ENCODE peak calls at places on chromosomes 1 and 21, in five cellular contexts. S, I, R, E and L are unnamed samples. For H3K36me3 and H3K4me1, the result is how much of the 10 kb centered on the place peaks cover.

GRCh38 chr1:193355179-193355578 is 168.8 kb upstream of the B3GALT2 start:
- DNase-seq in S (no peak), I (no peak), R (no peak), E (no peak), L (no peak)

GRCh38 chr1:164673584-164674214 is 114.7 kb downstream of the PBX1 start:
- DNase-seq in S (no peak), E (no peak), R (no peak), I (no peak), L (no peak)

GRCh38 chr1:115323366-115324004 is 14.6 kb downstream of the NGF start:
- DNase-seq in R (no peak), I (no peak), S (no peak), E (no peak), L (no peak)

GRCh38 chr1:6087958-6088357 is 42.3 kb downstream of the KCNAB2 start:
- DNase-seq in S (no peak), I (no peak), R (no peak), E (no peak), L (no peak)

GRCh38 chr1:223810586-223810985 is 35.2 kb downstream of the TP53BP2 start:
- DNase-seq in S (no peak), I (no peak), R (no peak), E (no peak), L (no peak)

GRCh38 chr1:234969011-234969441 is 159.6 kb downstream of the TOMM20 start:
- DNase-seq in E (no peak), I (no peak), S (no peak), R (no peak), L (no peak)

GRCh38 chr1:205787287-205787916 is 12.1 kb upstream of the RAB29 start:
- DNase-seq in I (no peak), R (no peak), E (no peak), S (no peak), L (no peak)

GRCh38 chr1:27552911-27553420 is 51.0 kb downstream of the AHDC1 start:
- DNase-seq in S (no peak), I (peak), E (no peak), R (no peak), L (peak)

GRCh38 chr1:108079550-108079949 is 114.6 kb upstream of the VAV3 start:
- DNase-seq in R (no peak), E (peak), S (no peak), I (no peak), L (no peak)

GRCh38 chr1:111743679-111744101 is 4.5 kb upstream of the INKA2 start:
- DNase-seq in R (no peak), E (no peak), I (peak), S (peak), L (peak)

GRCh38 chr1:170214980-170215910 is 69.5 kb downstream of the NTMT2 start:
- DNase-seq in I (peak), E (no peak), R (no peak), S (no peak), L (peak)

GRCh38 chr1:115331531-115332331 is 6.3 kb downstream of the NGF start:
- DNase-seq in I (no peak), R (no peak), E (no peak), S (no peak), L (no peak)

GRCh38 chr1:224800486-224801119 is 128.9 kb upstream of the DNAH14 start:
- DNase-seq in S (no peak), R (no peak), I (no peak), E (no peak), L (no peak)

GRCh38 chr1:158104891-158105290 is 75.8 kb upstream of the CD1D start:
- DNase-seq in E (no peak), R (no peak), S (no peak), I (no peak), L (no peak)

GRCh38 chr21:45819478-45820170 is 161.9 kb upstream of the COL6A1 start:
- DNase-seq in I (no peak), R (no peak), E (no peak), S (no peak), L (no peak)

GRCh38 chr1:169110691-169111447 is 4.4 kb downstream of the ATP1B1 start:
- DNase-seq in R (no peak), S (peak), I (no peak), E (peak), L (no peak)

GRCh38 chr1:8351693-8352470 is 34.0 kb downstream of the SLC45A1 start:
- DNase-seq in I (no peak), R (no peak), E (no peak), S (no peak), L (no peak)

GRCh38 chr1:151875419-151876097 is 22.0 kb upstream of the THEM5 start:
- DNase-seq in E (no peak), S (no peak), I (no peak), R (no peak), L (no peak)
- H3K36me3 ChIP-seq in E (under half), S (under half), I (under half), R (under half), L (under half)

GRCh38 chr1:51924455-51924854 is 45.9 kb upstream of the NRDC start:
- DNase-seq in S (no peak), R (no peak), E (no peak), I (no peak), L (no peak)
- TF ChIP-seq CTCF in S (no peak), R (no peak), E (no peak), I (no peak), L (no peak)

GRCh38 chr1:67584938-67585337 is 100.1 kb upstream of the GADD45A start:
- DNase-seq in E (no peak), R (no peak), S (no peak), I (no peak), L (no peak)
- H3K4me1 ChIP-seq in E (under half), R (under half), S (under half), I (under half), L (half or more)

GRCh38 chr1:218409946-218410510 is 64.9 kb downstream of the TGFB2 start:
- DNase-seq in S (no peak), E (no peak), R (no peak), I (no peak), L (no peak)

GRCh38 chr1:218408942-218409341 is 63.8 kb downstream of the TGFB2 start:
- DNase-seq in S (no peak), R (peak), E (no peak), I (no peak), L (no peak)

GRCh38 chr1:218411101-218411500 is 66.0 kb downstream of the TGFB2 start:
- DNase-seq in S (no peak), I (no peak), E (no peak), R (no peak), L (no peak)

GRCh38 chr1:218408135-218408534 is 63.0 kb downstream of the TGFB2 start:
- DNase-seq in S (no peak), I (no peak), R (no peak), E (no peak), L (no peak)

DNA sequence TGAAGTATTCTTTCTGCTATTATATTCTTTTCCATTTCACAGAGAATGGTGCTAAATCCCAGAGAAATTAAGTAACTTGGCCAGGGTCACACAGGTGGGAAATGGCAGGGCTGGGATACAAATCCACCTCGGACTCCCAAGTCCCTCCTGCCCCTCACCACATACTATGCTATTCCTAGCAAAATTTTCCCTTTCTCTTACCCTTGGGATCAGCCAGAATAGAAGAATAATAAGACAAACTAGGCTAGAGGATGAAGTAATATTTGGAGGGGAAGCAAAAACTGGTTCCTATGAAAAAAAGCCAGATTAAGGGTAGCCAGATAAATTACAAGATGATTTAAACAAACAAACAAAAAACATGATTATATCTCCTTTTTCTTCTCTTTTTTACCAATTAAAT is 62.5 kb downstream of the TGFB2 start:
- DNase-seq in R (no peak), E (no peak), S (no peak), I (no peak), L (no peak)
- H3K36me3 ChIP-seq in R (under half), E (under half), S (under half), I (under half), L (under half)

GRCh38 chr1:41784516-41785279 is 134.0 kb downstream of the HIVEP3 start:
- DNase-seq in R (no peak), E (no peak), S (no peak), I (no peak), L (no peak)

GRCh38 chr1:41791667-41792484 is 126.8 kb downstream of the HIVEP3 start:
- DNase-seq in E (no peak), R (no peak), I (no peak), S (no peak), L (no peak)

GRCh38 chr1:41789616-41790330 is 128.9 kb downstream of the HIVEP3 start:
- DNase-seq in R (no peak), E (no peak), S (no peak), I (no peak), L (no peak)

GRCh38 chr1:41790351-41790750 is 128.4 kb downstream of the HIVEP3 start:
- DNase-seq in E (no peak), I (no peak), R (no peak), S (no peak), L (no peak)

GRCh38 chr1:41788427-41788826 is 130.3 kb downstream of the HIVEP3 start:
- DNase-seq in S (no peak), R (no peak), I (no peak), E (no peak), L (no peak)
- TF ChIP-seq CTCF in S (no peak), R (no peak), I (no peak), E (no peak), L (no peak)